ENCODE peak calls at places on chromosomes 13 and 19, in nine cellular contexts. One of them, this sample, is unnamed.
A peak's percentile ranks its signal among the peaks of the same experiment; 100 is the strongest.

GRCh38 chr19:10158485-10158884 is 36.3 kb downstream of the DNMT1 start:
- DNase-seq in sigmoid colon: no peak
- DNase-seq in K562: no peak
- DNase-seq in breast epithelium: no peak
- DNase-seq in H1: no peak
- DNase-seq in spleen: no peak
- DNase-seq in upper lobe of left lung: peak; percentile 60
- DNase-seq in GM12878: no peak
- DNase-seq in HCT116: no peak
- DNase-seq in this sample: no peak

GRCh38 chr13:79581870-79582315 is 100.9 kb downstream of the NDFIP2 start:
- DNase-seq in upper lobe of left lung: no peak
- DNase-seq in H1: no peak
- DNase-seq in sigmoid colon: no peak
- DNase-seq in breast epithelium: no peak
- DNase-seq in GM12878: no peak
- DNase-seq in spleen: no peak
- DNase-seq in HCT116: peak; percentile 2
- DNase-seq in K562: no peak
- DNase-seq in this sample: peak; percentile 45

GRCh38 chr19:15701757-15702589 is 25.9 kb upstream of the OR10H2 start:
- DNase-seq in HCT116: no peak
- DNase-seq in K562: no peak
- DNase-seq in spleen: no peak
- DNase-seq in upper lobe of left lung: no peak
- DNase-seq in breast epithelium: no peak
- DNase-seq in sigmoid colon: no peak
- DNase-seq in GM12878: no peak
- DNase-seq in H1: no peak
- DNase-seq in this sample: no peak

GRCh38 chr19:30449673-30450072 is 77.5 kb downstream of the ZNF536 start:
- DNase-seq in upper lobe of left lung: no peak
- DNase-seq in sigmoid colon: no peak
- DNase-seq in spleen: no peak
- DNase-seq in HCT116: no peak
- DNase-seq in H1: no peak
- DNase-seq in GM12878: no peak
- DNase-seq in breast epithelium: no peak
- DNase-seq in K562: no peak
- DNase-seq in this sample: no peak

GRCh38 chr13:110017379-110017778 is 231.0 kb upstream of the IRS2 start:
- DNase-seq in H1: no peak
- DNase-seq in sigmoid colon: no peak
- DNase-seq in K562: no peak
- DNase-seq in upper lobe of left lung: peak; percentile 34
- DNase-seq in GM12878: no peak
- DNase-seq in spleen: no peak
- DNase-seq in HCT116: peak; percentile 74
- DNase-seq in breast epithelium: peak; percentile 70
- DNase-seq in this sample: no peak

GRCh38 chr13:44191504-44192171 is 182.0 kb upstream of the SERP2 start:
- DNase-seq in sigmoid colon: no peak
- DNase-seq in spleen: no peak
- DNase-seq in H1: no peak
- DNase-seq in breast epithelium: peak; percentile 59
- DNase-seq in K562: peak; percentile 31
- DNase-seq in upper lobe of left lung: no peak
- DNase-seq in HCT116: peak; percentile 81
- DNase-seq in GM12878: no peak
- DNase-seq in this sample: peak; percentile 56

GRCh38 chr19:3636962-3637361 is 10.4 kb upstream of the CACTIN start:
- DNase-seq in spleen: no peak
- DNase-seq in upper lobe of left lung: no peak
- DNase-seq in H1: no peak
- DNase-seq in GM12878: no peak
- DNase-seq in K562: no peak
- DNase-seq in HCT116: no peak
- DNase-seq in sigmoid colon: no peak
- DNase-seq in breast epithelium: no peak
- DNase-seq in this sample: no peak

GRCh38 chr19:52296400-52296772 is 583 bp upstream of the ZNF480 start:
- DNase-seq in upper lobe of left lung: no peak
- DNase-seq in K562: no peak
- DNase-seq in GM12878: no peak
- DNase-seq in sigmoid colon: no peak
- DNase-seq in H1: no peak
- DNase-seq in breast epithelium: no peak
- DNase-seq in spleen: no peak
- DNase-seq in HCT116: no peak
- DNase-seq in this sample: no peak

GRCh38 chr19:1582201-1582600 is 10.5 kb downstream of the MBD3 start:
- DNase-seq in GM12878: no peak
- DNase-seq in H1: no peak
- DNase-seq in sigmoid colon: no peak
- DNase-seq in upper lobe of left lung: no peak
- DNase-seq in spleen: no peak
- DNase-seq in breast epithelium: no peak
- DNase-seq in K562: no peak
- DNase-seq in HCT116: no peak
- DNase-seq in this sample: no peak

GRCh38 chr19:398719-399118 is 10.2 kb downstream of the C2CD4C start:
- DNase-seq in H1: no peak
- DNase-seq in upper lobe of left lung: no peak
- DNase-seq in breast epithelium: no peak
- DNase-seq in HCT116: no peak
- DNase-seq in spleen: no peak
- DNase-seq in K562: no peak
- DNase-seq in GM12878: no peak
- DNase-seq in sigmoid colon: no peak
- DNase-seq in this sample: no peak

GRCh38 chr13:44146162-44146561 is 227.5 kb upstream of the SERP2 start:
- DNase-seq in breast epithelium: no peak
- DNase-seq in K562: no peak
- DNase-seq in spleen: no peak
- DNase-seq in GM12878: no peak
- DNase-seq in sigmoid colon: no peak
- DNase-seq in upper lobe of left lung: no peak
- DNase-seq in H1: no peak
- DNase-seq in HCT116: no peak
- DNase-seq in this sample: no peak

GRCh38 chr19:709965-710714 is 1.4 kb downstream of the PALM start:
- DNase-seq in K562: no peak
- DNase-seq in breast epithelium: no peak
- DNase-seq in sigmoid colon: peak; percentile 82
- DNase-seq in GM12878: no peak
- DNase-seq in HCT116: no peak
- DNase-seq in H1: peak; percentile 52
- DNase-seq in upper lobe of left lung: peak; percentile 85
- DNase-seq in spleen: no peak
- DNase-seq in this sample: no peak

GRCh38 chr19:54380897-54381296 is 16.2 kb upstream of the LAIR1 start:
- DNase-seq in breast epithelium: no peak
- DNase-seq in K562: no peak
- DNase-seq in upper lobe of left lung: no peak
- DNase-seq in spleen: no peak
- DNase-seq in sigmoid colon: no peak
- DNase-seq in HCT116: no peak
- DNase-seq in H1: no peak
- DNase-seq in GM12878: no peak
- DNase-seq in this sample: no peak

GRCh38 chr13:51769455-51770127 is 34.4 kb downstream of the DHRS12 start:
- DNase-seq in upper lobe of left lung: peak; percentile 41
- DNase-seq in K562: no peak
- DNase-seq in H1: no peak
- DNase-seq in HCT116: no peak
- DNase-seq in breast epithelium: peak; percentile 87
- DNase-seq in spleen: no peak
- DNase-seq in GM12878: no peak
- DNase-seq in sigmoid colon: peak; percentile 87
- DNase-seq in this sample: peak; percentile 49

DNA sequence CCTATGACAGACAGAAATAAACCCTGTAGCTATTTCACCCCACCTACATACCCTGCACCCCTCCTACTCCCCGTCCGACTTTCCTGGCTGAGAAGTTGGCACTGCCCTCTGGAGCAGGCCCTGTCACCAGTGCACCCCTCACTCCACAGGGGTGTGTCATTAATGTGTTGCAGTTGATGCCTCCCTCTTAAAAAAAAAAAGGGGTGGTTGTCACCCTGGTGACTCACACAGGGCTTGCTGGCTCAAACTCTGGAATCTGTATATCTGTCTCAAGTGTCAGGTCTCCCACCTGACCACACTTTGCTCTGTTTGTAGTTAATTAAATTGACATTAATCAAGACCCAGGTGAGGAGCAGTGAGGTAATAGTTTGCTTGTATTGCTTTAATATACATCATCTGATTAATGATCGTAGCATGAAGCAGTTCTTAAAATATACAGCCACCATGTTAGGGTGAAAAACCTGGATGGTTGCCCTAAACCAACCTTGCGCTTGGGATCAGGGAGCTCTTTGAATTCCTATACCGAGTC is 2.0 kb upstream of the GATAD2A start:
- DNase-seq in GM12878: no peak
- DNase-seq in upper lobe of left lung: no peak
- DNase-seq in H1: no peak
- DNase-seq in spleen: peak; percentile 72
- DNase-seq in HCT116: no peak
- DNase-seq in K562: peak; percentile 32
- DNase-seq in sigmoid colon: no peak
- DNase-seq in breast epithelium: no peak
- DNase-seq in this sample: no peak
- H3K27ac ChIP-seq in GM12878: no peak overlapping the region
- H3K27ac ChIP-seq in upper lobe of left lung: peak overlapping the region; percentile 71
- H3K27ac ChIP-seq in H1: no peak overlapping the region
- H3K27ac ChIP-seq in spleen: peak overlapping the region; percentile 73
- H3K27ac ChIP-seq in HCT116: peak overlapping the region; percentile 37
- H3K27ac ChIP-seq in K562: peak overlapping the region; percentile 75
- H3K27ac ChIP-seq in sigmoid colon: peak overlapping the region; percentile 61
- H3K27ac ChIP-seq in breast epithelium: peak overlapping the region; percentile 40
- H3K27ac ChIP-seq in this sample: no peak overlapping the region

GRCh38 chr19:11499890-11500420 is 5.7 kb downstream of the ZNF653 start:
- DNase-seq in sigmoid colon: no peak
- DNase-seq in HCT116: no peak
- DNase-seq in K562: peak; percentile 38
- DNase-seq in GM12878: no peak
- DNase-seq in upper lobe of left lung: no peak
- DNase-seq in spleen: no peak
- DNase-seq in H1: no peak
- DNase-seq in breast epithelium: no peak
- DNase-seq in this sample: no peak
- TF ChIP-seq POLR2AphosphoS5 in sigmoid colon: no peak
- TF ChIP-seq POLR2AphosphoS5 in HCT116: no peak
- TF ChIP-seq POLR2AphosphoS5 in K562: no peak
- TF ChIP-seq POLR2AphosphoS5 in GM12878: no peak
- TF ChIP-seq POLR2AphosphoS5 in upper lobe of left lung: no peak
- TF ChIP-seq POLR2AphosphoS5 in spleen: no peak
- TF ChIP-seq POLR2AphosphoS5 in H1: no peak
- TF ChIP-seq POLR2AphosphoS5 in breast epithelium: no peak
- TF ChIP-seq POLR2AphosphoS5 in this sample: no peak

GRCh38 chr19:46890423-46891170 is 29.8 kb downstream of the ARHGAP35 start:
- DNase-seq in HCT116: no peak
- DNase-seq in upper lobe of left lung: no peak
- DNase-seq in H1: no peak
- DNase-seq in sigmoid colon: no peak
- DNase-seq in breast epithelium: no peak
- DNase-seq in K562: no peak
- DNase-seq in spleen: no peak
- DNase-seq in GM12878: no peak
- DNase-seq in this sample: no peak
- TF ChIP-seq POLR2A in HCT116: no peak
- TF ChIP-seq POLR2A in upper lobe of left lung: no peak
- TF ChIP-seq POLR2A in H1: no peak
- TF ChIP-seq POLR2A in sigmoid colon: no peak
- TF ChIP-seq POLR2A in breast epithelium: no peak
- TF ChIP-seq POLR2A in K562: no peak
- TF ChIP-seq POLR2A in spleen: no peak
- TF ChIP-seq POLR2A in GM12878: no peak
- TF ChIP-seq POLR2A in this sample: no peak

GRCh38 chr19:58097349-58097748 is 682 bp downstream of the ZSCAN18 start:
- DNase-seq in sigmoid colon: no peak
- DNase-seq in H1: no peak
- DNase-seq in GM12878: no peak
- DNase-seq in K562: no peak
- DNase-seq in HCT116: no peak
- DNase-seq in breast epithelium: no peak
- DNase-seq in upper lobe of left lung: no peak
- DNase-seq in spleen: no peak
- DNase-seq in this sample: no peak

GRCh38 chr19:58098682-58098998 is 609 bp upstream of the ZSCAN18 start:
- DNase-seq in upper lobe of left lung: no peak
- DNase-seq in H1: no peak
- DNase-seq in K562: no peak
- DNase-seq in spleen: no peak
- DNase-seq in breast epithelium: no peak
- DNase-seq in HCT116: no peak
- DNase-seq in sigmoid colon: no peak
- DNase-seq in GM12878: no peak
- DNase-seq in this sample: no peak

GRCh38 chr19:58095328-58095727 is 2.7 kb downstream of the ZSCAN18 start:
- DNase-seq in GM12878: no peak
- DNase-seq in breast epithelium: no peak
- DNase-seq in K562: no peak
- DNase-seq in HCT116: no peak
- DNase-seq in spleen: no peak
- DNase-seq in upper lobe of left lung: no peak
- DNase-seq in sigmoid colon: no peak
- DNase-seq in H1: no peak
- DNase-seq in this sample: no peak

GRCh38 chr19:58096884-58097283 is 1.1 kb downstream of the ZSCAN18 start:
- DNase-seq in breast epithelium: no peak
- DNase-seq in H1: no peak
- DNase-seq in upper lobe of left lung: no peak
- DNase-seq in spleen: no peak
- DNase-seq in HCT116: no peak
- DNase-seq in GM12878: no peak
- DNase-seq in K562: no peak
- DNase-seq in sigmoid colon: no peak
- DNase-seq in this sample: no peak

DNA sequence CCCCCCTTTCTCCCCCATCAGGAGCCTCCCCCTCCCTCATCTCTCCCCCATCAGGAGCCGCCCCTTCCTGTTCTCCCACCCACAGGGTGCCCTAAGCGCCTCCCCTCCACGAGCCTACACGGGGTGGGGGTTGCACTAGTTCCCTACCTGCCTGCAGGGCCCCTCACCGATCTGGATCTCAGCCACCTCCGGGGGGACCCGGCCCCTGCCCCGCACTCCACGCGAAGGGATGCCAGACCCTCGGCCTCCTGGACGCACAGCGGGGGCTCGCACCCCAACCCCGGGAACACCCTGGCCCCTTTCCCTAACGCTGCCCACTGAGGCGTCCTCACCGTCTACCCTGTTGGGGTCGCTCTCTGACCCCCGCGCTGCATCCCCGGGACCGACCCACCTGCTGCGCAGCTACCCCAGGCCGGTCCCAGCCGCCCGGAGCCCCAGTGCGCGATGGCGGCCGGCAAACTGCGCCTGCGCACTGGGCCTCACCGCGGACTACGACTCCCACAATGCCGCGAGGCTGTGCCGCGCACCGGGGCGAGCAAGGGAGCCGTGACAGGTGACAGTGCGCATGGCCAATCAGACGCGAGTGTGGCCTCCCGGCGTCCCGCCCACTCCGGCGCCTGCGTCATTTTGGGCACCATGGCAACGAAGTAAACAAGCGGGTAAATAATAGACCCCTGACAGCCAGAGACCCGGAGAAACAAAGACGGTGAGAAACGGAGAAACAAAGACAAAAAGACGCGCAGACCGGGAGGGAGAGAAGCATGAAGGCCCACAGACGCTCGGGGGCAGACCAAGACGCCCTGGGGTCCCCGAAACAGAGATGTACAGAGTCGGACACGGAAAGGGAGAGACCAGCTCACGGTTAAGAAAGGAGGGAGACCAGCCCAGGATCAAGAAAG is at the start of gene ZSCAN18:
- DNase-seq in breast epithelium: peak; percentile 99
- DNase-seq in GM12878: peak; percentile 24
- DNase-seq in spleen: peak; percentile 96
- DNase-seq in sigmoid colon: peak; percentile 99
- DNase-seq in K562: peak; percentile 82
- DNase-seq in HCT116: no peak
- DNase-seq in upper lobe of left lung: peak; percentile 98
- DNase-seq in H1: peak; percentile 100
- DNase-seq in this sample: peak; percentile 96
- H3K27ac ChIP-seq in breast epithelium: peak within 1 kb of the TSS; percentile 95
- H3K27ac ChIP-seq in GM12878: no peak within 1 kb of the TSS
- H3K27ac ChIP-seq in spleen: peak within 1 kb of the TSS; percentile 90
- H3K27ac ChIP-seq in sigmoid colon: peak within 1 kb of the TSS; percentile 93
- H3K27ac ChIP-seq in K562: no peak within 1 kb of the TSS
- H3K27ac ChIP-seq in HCT116: no peak within 1 kb of the TSS
- H3K27ac ChIP-seq in upper lobe of left lung: peak within 1 kb of the TSS; percentile 96
- H3K27ac ChIP-seq in H1: peak within 1 kb of the TSS; percentile 100
- H3K27ac ChIP-seq in this sample: peak within 1 kb of the TSS; percentile 88

This sample was measured in prostate gland.